ENCODE peak calls at places on chromosomes 3 and 15, in ten cellular contexts. One of them, this sample, is unnamed.

GRCh38 chr3:150520408-150520807 is 25.9 kb downstream of the SERP1 start:
- DNase-seq in sciatic nerve: no peak
- DNase-seq in fibroblast of the aortic adventitia: no peak
- DNase-seq in T-helper 1 cell: no peak
- DNase-seq in dermis blood vessel endothelial cell: no peak
- DNase-seq in activated naive CD4-positive, alpha-beta T cell treated with anti-CD3 and anti-CD28 coated beads, Interleukin-2, amount 50 U/mL, for 16 hours: no peak
- DNase-seq in nephron progenitor cell: no peak
- DNase-seq in T-helper 22 cell: no peak
- DNase-seq in CD8-positive, alpha-beta memory T cell: no peak
- DNase-seq in transverse colon: no peak
- DNase-seq in this sample: no peak

GRCh38 chr3:127207727-127208482 is 15.0 kb downstream of the PRR23E start:
- DNase-seq in T-helper 22 cell: no peak
- DNase-seq in nephron progenitor cell: no peak
- DNase-seq in dermis blood vessel endothelial cell: no peak
- DNase-seq in T-helper 1 cell: no peak
- DNase-seq in CD8-positive, alpha-beta memory T cell: no peak
- DNase-seq in transverse colon: no peak
- DNase-seq in activated naive CD4-positive, alpha-beta T cell treated with anti-CD3 and anti-CD28 coated beads, Interleukin-2, amount 50 U/mL, for 16 hours: no peak
- DNase-seq in sciatic nerve: no peak
- DNase-seq in fibroblast of the aortic adventitia: no peak
- DNase-seq in this sample: no peak

GRCh38 chr15:65082303-65082958 is 5.9 kb downstream of the KBTBD13 start:
- DNase-seq in transverse colon: peak; percentile 69
- DNase-seq in fibroblast of the aortic adventitia: no peak
- DNase-seq in dermis blood vessel endothelial cell: no peak
- DNase-seq in CD8-positive, alpha-beta memory T cell: peak; percentile 7
- DNase-seq in T-helper 22 cell: no peak
- DNase-seq in nephron progenitor cell: peak; percentile 57
- DNase-seq in T-helper 1 cell: peak; percentile 7
- DNase-seq in sciatic nerve: no peak
- DNase-seq in activated naive CD4-positive, alpha-beta T cell treated with anti-CD3 and anti-CD28 coated beads, Interleukin-2, amount 50 U/mL, for 16 hours: no peak
- DNase-seq in this sample: no peak

GRCh38 chr3:124115279-124115678 is 123.4 kb upstream of the ROPN1 start:
- DNase-seq in fibroblast of the aortic adventitia: no peak
- DNase-seq in activated naive CD4-positive, alpha-beta T cell treated with anti-CD3 and anti-CD28 coated beads, Interleukin-2, amount 50 U/mL, for 16 hours: no peak
- DNase-seq in dermis blood vessel endothelial cell: peak; percentile 53
- DNase-seq in nephron progenitor cell: no peak
- DNase-seq in sciatic nerve: no peak
- DNase-seq in T-helper 22 cell: no peak
- DNase-seq in transverse colon: no peak
- DNase-seq in T-helper 1 cell: no peak
- DNase-seq in CD8-positive, alpha-beta memory T cell: no peak
- DNase-seq in this sample: no peak

GRCh38 chr3:99747915-99748314 is 69.7 kb upstream of the CMSS1 start:
- DNase-seq in activated naive CD4-positive, alpha-beta T cell treated with anti-CD3 and anti-CD28 coated beads, Interleukin-2, amount 50 U/mL, for 16 hours: no peak
- DNase-seq in CD8-positive, alpha-beta memory T cell: no peak
- DNase-seq in dermis blood vessel endothelial cell: peak; percentile 70
- DNase-seq in T-helper 1 cell: no peak
- DNase-seq in fibroblast of the aortic adventitia: peak; percentile 44
- DNase-seq in transverse colon: no peak
- DNase-seq in nephron progenitor cell: no peak
- DNase-seq in sciatic nerve: no peak
- DNase-seq in T-helper 22 cell: no peak
- DNase-seq in this sample: peak; percentile 5

GRCh38 chr3:194489736-194490612 is 3.2 kb upstream of the ATP13A3 start:
- DNase-seq in CD8-positive, alpha-beta memory T cell: no peak
- DNase-seq in fibroblast of the aortic adventitia: peak; percentile 88
- DNase-seq in transverse colon: no peak
- DNase-seq in nephron progenitor cell: no peak
- DNase-seq in sciatic nerve: no peak
- DNase-seq in T-helper 1 cell: no peak
- DNase-seq in T-helper 22 cell: no peak
- DNase-seq in activated naive CD4-positive, alpha-beta T cell treated with anti-CD3 and anti-CD28 coated beads, Interleukin-2, amount 50 U/mL, for 16 hours: no peak
- DNase-seq in dermis blood vessel endothelial cell: peak; percentile 44
- DNase-seq in this sample: no peak

GRCh38 chr3:184808021-184808420 is 3.9 kb upstream of the VPS8 start:
- DNase-seq in activated naive CD4-positive, alpha-beta T cell treated with anti-CD3 and anti-CD28 coated beads, Interleukin-2, amount 50 U/mL, for 16 hours: no peak
- DNase-seq in transverse colon: no peak
- DNase-seq in fibroblast of the aortic adventitia: no peak
- DNase-seq in T-helper 22 cell: no peak
- DNase-seq in sciatic nerve: no peak
- DNase-seq in CD8-positive, alpha-beta memory T cell: no peak
- DNase-seq in nephron progenitor cell: peak; percentile 36
- DNase-seq in dermis blood vessel endothelial cell: no peak
- DNase-seq in T-helper 1 cell: no peak
- DNase-seq in this sample: peak; percentile 35

GRCh38 chr3:74067296-74067695 is 442.6 kb upstream of the PDZRN3 start:
- DNase-seq in activated naive CD4-positive, alpha-beta T cell treated with anti-CD3 and anti-CD28 coated beads, Interleukin-2, amount 50 U/mL, for 16 hours: no peak
- DNase-seq in transverse colon: no peak
- DNase-seq in T-helper 22 cell: no peak
- DNase-seq in CD8-positive, alpha-beta memory T cell: no peak
- DNase-seq in T-helper 1 cell: no peak
- DNase-seq in sciatic nerve: no peak
- DNase-seq in fibroblast of the aortic adventitia: peak; percentile 14
- DNase-seq in dermis blood vessel endothelial cell: no peak
- DNase-seq in nephron progenitor cell: no peak
- DNase-seq in this sample: no peak

GRCh38 chr3:37993811-37994638 is 3.4 kb downstream of the VILL start:
- DNase-seq in sciatic nerve: peak; percentile 92
- DNase-seq in dermis blood vessel endothelial cell: peak; percentile 81
- DNase-seq in T-helper 22 cell: peak; percentile 39
- DNase-seq in transverse colon: peak; percentile 79
- DNase-seq in T-helper 1 cell: peak; percentile 48
- DNase-seq in activated naive CD4-positive, alpha-beta T cell treated with anti-CD3 and anti-CD28 coated beads, Interleukin-2, amount 50 U/mL, for 16 hours: peak; percentile 76
- DNase-seq in fibroblast of the aortic adventitia: peak; percentile 75
- DNase-seq in nephron progenitor cell: peak; percentile 52
- DNase-seq in CD8-positive, alpha-beta memory T cell: peak; percentile 65
- DNase-seq in this sample: peak; percentile 17

GRCh38 chr15:74259821-74260502 is 23.8 kb downstream of the CCDC33 start:
- DNase-seq in activated naive CD4-positive, alpha-beta T cell treated with anti-CD3 and anti-CD28 coated beads, Interleukin-2, amount 50 U/mL, for 16 hours: no peak
- DNase-seq in dermis blood vessel endothelial cell: no peak
- DNase-seq in fibroblast of the aortic adventitia: no peak
- DNase-seq in T-helper 22 cell: no peak
- DNase-seq in T-helper 1 cell: no peak
- DNase-seq in transverse colon: no peak
- DNase-seq in sciatic nerve: no peak
- DNase-seq in CD8-positive, alpha-beta memory T cell: no peak
- DNase-seq in nephron progenitor cell: no peak
- DNase-seq in this sample: no peak

GRCh38 chr3:141992512-141992911 is 116.1 kb downstream of the ATP1B3 start:
- DNase-seq in T-helper 1 cell: no peak
- DNase-seq in CD8-positive, alpha-beta memory T cell: no peak
- DNase-seq in sciatic nerve: no peak
- DNase-seq in transverse colon: no peak
- DNase-seq in activated naive CD4-positive, alpha-beta T cell treated with anti-CD3 and anti-CD28 coated beads, Interleukin-2, amount 50 U/mL, for 16 hours: no peak
- DNase-seq in nephron progenitor cell: no peak
- DNase-seq in dermis blood vessel endothelial cell: no peak
- DNase-seq in fibroblast of the aortic adventitia: no peak
- DNase-seq in T-helper 22 cell: no peak
- DNase-seq in this sample: no peak

GRCh38 chr15:63035977-63036376 is 6.6 kb upstream of the TPM1 start:
- DNase-seq in nephron progenitor cell: no peak
- DNase-seq in transverse colon: no peak
- DNase-seq in fibroblast of the aortic adventitia: no peak
- DNase-seq in sciatic nerve: no peak
- DNase-seq in T-helper 1 cell: no peak
- DNase-seq in CD8-positive, alpha-beta memory T cell: no peak
- DNase-seq in T-helper 22 cell: no peak
- DNase-seq in dermis blood vessel endothelial cell: no peak
- DNase-seq in activated naive CD4-positive, alpha-beta T cell treated with anti-CD3 and anti-CD28 coated beads, Interleukin-2, amount 50 U/mL, for 16 hours: no peak
- DNase-seq in this sample: no peak

GRCh38 chr3:188948658-188949400 is 222.9 kb upstream of the TPRG1 start:
- DNase-seq in T-helper 22 cell: no peak
- DNase-seq in T-helper 1 cell: no peak
- DNase-seq in sciatic nerve: no peak
- DNase-seq in CD8-positive, alpha-beta memory T cell: no peak
- DNase-seq in transverse colon: peak; percentile 25
- DNase-seq in dermis blood vessel endothelial cell: peak; percentile 71
- DNase-seq in fibroblast of the aortic adventitia: peak; percentile 93
- DNase-seq in activated naive CD4-positive, alpha-beta T cell treated with anti-CD3 and anti-CD28 coated beads, Interleukin-2, amount 50 U/mL, for 16 hours: no peak
- DNase-seq in nephron progenitor cell: no peak
- DNase-seq in this sample: no peak

GRCh38 chr15:29917600-29918597 is 95.6 kb upstream of the TJP1 start:
- DNase-seq in sciatic nerve: no peak
- DNase-seq in CD8-positive, alpha-beta memory T cell: no peak
- DNase-seq in nephron progenitor cell: no peak
- DNase-seq in T-helper 22 cell: no peak
- DNase-seq in fibroblast of the aortic adventitia: peak; percentile 42
- DNase-seq in transverse colon: no peak
- DNase-seq in T-helper 1 cell: no peak
- DNase-seq in activated naive CD4-positive, alpha-beta T cell treated with anti-CD3 and anti-CD28 coated beads, Interleukin-2, amount 50 U/mL, for 16 hours: no peak
- DNase-seq in dermis blood vessel endothelial cell: no peak
- DNase-seq in this sample: no peak

GRCh38 chr3:145817870-145818483 is 343.0 kb downstream of the PLOD2 start:
- DNase-seq in nephron progenitor cell: no peak
- DNase-seq in activated naive CD4-positive, alpha-beta T cell treated with anti-CD3 and anti-CD28 coated beads, Interleukin-2, amount 50 U/mL, for 16 hours: no peak
- DNase-seq in sciatic nerve: no peak
- DNase-seq in transverse colon: no peak
- DNase-seq in T-helper 22 cell: no peak
- DNase-seq in T-helper 1 cell: no peak
- DNase-seq in fibroblast of the aortic adventitia: no peak
- DNase-seq in dermis blood vessel endothelial cell: no peak
- DNase-seq in CD8-positive, alpha-beta memory T cell: no peak
- DNase-seq in this sample: no peak

GRCh38 chr3:25218362-25218761 is 209.7 kb upstream of the RARB start:
- DNase-seq in dermis blood vessel endothelial cell: no peak
- DNase-seq in T-helper 1 cell: no peak
- DNase-seq in fibroblast of the aortic adventitia: no peak
- DNase-seq in activated naive CD4-positive, alpha-beta T cell treated with anti-CD3 and anti-CD28 coated beads, Interleukin-2, amount 50 U/mL, for 16 hours: no peak
- DNase-seq in transverse colon: no peak
- DNase-seq in nephron progenitor cell: no peak
- DNase-seq in CD8-positive, alpha-beta memory T cell: no peak
- DNase-seq in sciatic nerve: no peak
- DNase-seq in T-helper 22 cell: no peak
- DNase-seq in this sample: no peak

GRCh38 chr15:66617137-66618090 is 51.6 kb upstream of the LCTL start:
- DNase-seq in transverse colon: peak; percentile 66
- DNase-seq in dermis blood vessel endothelial cell: peak; percentile 96
- DNase-seq in T-helper 1 cell: no peak
- DNase-seq in CD8-positive, alpha-beta memory T cell: no peak
- DNase-seq in fibroblast of the aortic adventitia: peak; percentile 91
- DNase-seq in nephron progenitor cell: no peak
- DNase-seq in T-helper 22 cell: no peak
- DNase-seq in sciatic nerve: peak; percentile 74
- DNase-seq in activated naive CD4-positive, alpha-beta T cell treated with anti-CD3 and anti-CD28 coated beads, Interleukin-2, amount 50 U/mL, for 16 hours: no peak
- DNase-seq in this sample: no peak

GRCh38 chr15:38562278-38562677 is 2.3 kb downstream of the RASGRP1 start:
- DNase-seq in activated naive CD4-positive, alpha-beta T cell treated with anti-CD3 and anti-CD28 coated beads, Interleukin-2, amount 50 U/mL, for 16 hours: no peak
- DNase-seq in T-helper 22 cell: no peak
- DNase-seq in dermis blood vessel endothelial cell: no peak
- DNase-seq in fibroblast of the aortic adventitia: no peak
- DNase-seq in sciatic nerve: no peak
- DNase-seq in nephron progenitor cell: no peak
- DNase-seq in CD8-positive, alpha-beta memory T cell: peak; percentile 25
- DNase-seq in T-helper 1 cell: no peak
- DNase-seq in transverse colon: no peak
- DNase-seq in this sample: no peak

GRCh38 chr3:142353571-142353970 is 94.3 kb downstream of the XRN1 start:
- DNase-seq in activated naive CD4-positive, alpha-beta T cell treated with anti-CD3 and anti-CD28 coated beads, Interleukin-2, amount 50 U/mL, for 16 hours: no peak
- DNase-seq in T-helper 1 cell: no peak
- DNase-seq in transverse colon: no peak
- DNase-seq in T-helper 22 cell: no peak
- DNase-seq in sciatic nerve: no peak
- DNase-seq in CD8-positive, alpha-beta memory T cell: no peak
- DNase-seq in fibroblast of the aortic adventitia: no peak
- DNase-seq in nephron progenitor cell: no peak
- DNase-seq in dermis blood vessel endothelial cell: peak; percentile 3
- DNase-seq in this sample: no peak

GRCh38 chr15:58628206-58629057 is 121.1 kb downstream of the ADAM10 start:
- DNase-seq in dermis blood vessel endothelial cell: peak; percentile 29
- DNase-seq in nephron progenitor cell: no peak
- DNase-seq in transverse colon: no peak
- DNase-seq in fibroblast of the aortic adventitia: peak; percentile 36
- DNase-seq in activated naive CD4-positive, alpha-beta T cell treated with anti-CD3 and anti-CD28 coated beads, Interleukin-2, amount 50 U/mL, for 16 hours: no peak
- DNase-seq in T-helper 1 cell: no peak
- DNase-seq in sciatic nerve: no peak
- DNase-seq in T-helper 22 cell: no peak
- DNase-seq in CD8-positive, alpha-beta memory T cell: peak; percentile 28
- DNase-seq in this sample: no peak

GRCh38 chr3:138842483-138843188 is 7.9 kb upstream of the PIK3CB start:
- DNase-seq in dermis blood vessel endothelial cell: no peak
- DNase-seq in T-helper 1 cell: no peak
- DNase-seq in activated naive CD4-positive, alpha-beta T cell treated with anti-CD3 and anti-CD28 coated beads, Interleukin-2, amount 50 U/mL, for 16 hours: no peak
- DNase-seq in transverse colon: no peak
- DNase-seq in sciatic nerve: no peak
- DNase-seq in T-helper 22 cell: no peak
- DNase-seq in fibroblast of the aortic adventitia: no peak
- DNase-seq in nephron progenitor cell: no peak
- DNase-seq in CD8-positive, alpha-beta memory T cell: no peak
- DNase-seq in this sample: no peak

GRCh38 chr15:101532865-101533264 is 43.4 kb upstream of the PCSK6 start:
- DNase-seq in transverse colon: no peak
- DNase-seq in T-helper 22 cell: no peak
- DNase-seq in sciatic nerve: no peak
- DNase-seq in dermis blood vessel endothelial cell: no peak
- DNase-seq in T-helper 1 cell: no peak
- DNase-seq in fibroblast of the aortic adventitia: no peak
- DNase-seq in nephron progenitor cell: no peak
- DNase-seq in CD8-positive, alpha-beta memory T cell: no peak
- DNase-seq in activated naive CD4-positive, alpha-beta T cell treated with anti-CD3 and anti-CD28 coated beads, Interleukin-2, amount 50 U/mL, for 16 hours: no peak
- DNase-seq in this sample: no peak

GRCh38 chr3:38139191-38139590 is 730 bp downstream of the MYD88 start:
- DNase-seq in activated naive CD4-positive, alpha-beta T cell treated with anti-CD3 and anti-CD28 coated beads, Interleukin-2, amount 50 U/mL, for 16 hours: no peak
- DNase-seq in dermis blood vessel endothelial cell: no peak
- DNase-seq in T-helper 1 cell: peak; percentile 14
- DNase-seq in T-helper 22 cell: no peak
- DNase-seq in transverse colon: no peak
- DNase-seq in fibroblast of the aortic adventitia: no peak
- DNase-seq in sciatic nerve: no peak
- DNase-seq in nephron progenitor cell: no peak
- DNase-seq in CD8-positive, alpha-beta memory T cell: no peak
- DNase-seq in this sample: no peak

GRCh38 chr15:87577336-87577735 is 679.2 kb downstream of the NTRK3 start:
- DNase-seq in dermis blood vessel endothelial cell: no peak
- DNase-seq in nephron progenitor cell: no peak
- DNase-seq in fibroblast of the aortic adventitia: no peak
- DNase-seq in transverse colon: no peak
- DNase-seq in T-helper 1 cell: no peak
- DNase-seq in sciatic nerve: no peak
- DNase-seq in T-helper 22 cell: no peak
- DNase-seq in CD8-positive, alpha-beta memory T cell: no peak
- DNase-seq in activated naive CD4-positive, alpha-beta T cell treated with anti-CD3 and anti-CD28 coated beads, Interleukin-2, amount 50 U/mL, for 16 hours: no peak
- DNase-seq in this sample: no peak

GRCh38 chr15:89780601-89781000 is 4.5 kb downstream of the MESP2 start:
- DNase-seq in activated naive CD4-positive, alpha-beta T cell treated with anti-CD3 and anti-CD28 coated beads, Interleukin-2, amount 50 U/mL, for 16 hours: no peak
- DNase-seq in transverse colon: no peak
- DNase-seq in nephron progenitor cell: no peak
- DNase-seq in T-helper 22 cell: no peak
- DNase-seq in T-helper 1 cell: no peak
- DNase-seq in sciatic nerve: no peak
- DNase-seq in CD8-positive, alpha-beta memory T cell: no peak
- DNase-seq in dermis blood vessel endothelial cell: no peak
- DNase-seq in fibroblast of the aortic adventitia: no peak
- DNase-seq in this sample: no peak

GRCh38 chr3:149971403-149972075 is 844 bp upstream of the PFN2 start:
- DNase-seq in activated naive CD4-positive, alpha-beta T cell treated with anti-CD3 and anti-CD28 coated beads, Interleukin-2, amount 50 U/mL, for 16 hours: peak; percentile 35
- DNase-seq in sciatic nerve: peak; percentile 73
- DNase-seq in T-helper 22 cell: no peak
- DNase-seq in dermis blood vessel endothelial cell: peak; percentile 56
- DNase-seq in CD8-positive, alpha-beta memory T cell: peak; percentile 44
- DNase-seq in fibroblast of the aortic adventitia: peak; percentile 66
- DNase-seq in nephron progenitor cell: peak; percentile 78
- DNase-seq in T-helper 1 cell: peak; percentile 26
- DNase-seq in transverse colon: peak; percentile 58
- DNase-seq in this sample: no peak